ENCODE peak calls at places on chromosomes 2 and 18, in four cellular contexts. B is HepG2, N is H1, P is GM12878. G is an unnamed sample.

GRCh38 chr18:26655614-26656400 is 107.5 kb upstream of the KCTD1 start:
- DNase-seq in B (no peak), N (peak; percentile 78), P (no peak), G (peak; percentile 81)

GRCh38 chr2:17643031-17643615 is 102.6 kb downstream of the VSNL1 start:
- DNase-seq in B (peak; percentile 22), N (peak; percentile 36), P (no peak), G (no peak)

GRCh38 chr2:189144700-189145211 is 34.8 kb downstream of the COL5A2 start:
- DNase-seq in B (no peak), N (no peak), P (no peak), G (no peak)

GRCh38 chr2:675460-675859 is 1.7 kb downstream of the TMEM18 start:
- DNase-seq in B (no peak), N (no peak), P (no peak), G (no peak)

GRCh38 chr2:189698020-189698887 is 23.8 kb downstream of the ANKAR start:
- DNase-seq in B (peak; percentile 67), N (no peak), P (no peak), G (peak; percentile 26)

GRCh38 chr2:167294031-167294774 is 405.9 kb downstream of the XIRP2 start:
- DNase-seq in B (no peak), N (peak; percentile 70), P (no peak), G (peak; percentile 67)

GRCh38 chr2:190615555-190616200 is 33.2 kb upstream of the NAB1 start:
- DNase-seq in B (no peak), N (no peak), P (no peak), G (no peak)

GRCh38 chr18:2846241-2846637 is 567 bp upstream of the EMILIN2 start:
- DNase-seq in B (no peak), N (no peak), P (no peak), G (no peak)

GRCh38 chr2:202165945-202166344 is 72.5 kb downstream of the SUMO1 start:
- DNase-seq in B (no peak), N (no peak), P (no peak), G (no peak)

GRCh38 chr2:36911012-36911411 is 55.3 kb downstream of the STRN start:
- DNase-seq in B (no peak), N (no peak), P (no peak), G (no peak)

GRCh38 chr2:36904636-36905035 is 61.7 kb downstream of the STRN start:
- DNase-seq in B (no peak), N (no peak), P (no peak), G (no peak)

GRCh38 chr2:36902385-36903120 is 63.8 kb downstream of the STRN start:
- DNase-seq in B (no peak), N (no peak), P (no peak), G (no peak)

DNA sequence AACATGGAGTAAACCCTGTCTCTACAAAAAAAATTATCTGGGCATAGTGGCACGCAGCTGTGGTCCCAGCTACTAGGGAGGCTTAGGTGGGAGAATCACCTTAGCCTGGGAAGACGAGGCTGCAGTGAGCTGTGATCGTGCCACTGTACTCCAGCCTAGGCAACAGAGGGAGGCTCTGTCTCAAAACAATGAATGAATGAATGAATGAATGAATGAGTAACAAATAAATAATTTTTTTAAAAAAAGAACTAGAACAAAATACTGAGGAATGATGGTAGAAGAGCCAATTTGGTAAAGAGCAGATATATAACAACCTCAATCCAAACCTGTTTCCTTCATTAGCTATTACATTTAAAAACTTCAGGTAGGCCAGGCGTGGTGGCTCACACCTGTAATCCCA is 60.1 kb downstream of the STRN start:
- DNase-seq in B (no peak), N (no peak), P (no peak), G (no peak)
- TF ChIP-seq TCF12 in B (no peak), N (no peak), P (no peak), G (no peak)

DNA sequence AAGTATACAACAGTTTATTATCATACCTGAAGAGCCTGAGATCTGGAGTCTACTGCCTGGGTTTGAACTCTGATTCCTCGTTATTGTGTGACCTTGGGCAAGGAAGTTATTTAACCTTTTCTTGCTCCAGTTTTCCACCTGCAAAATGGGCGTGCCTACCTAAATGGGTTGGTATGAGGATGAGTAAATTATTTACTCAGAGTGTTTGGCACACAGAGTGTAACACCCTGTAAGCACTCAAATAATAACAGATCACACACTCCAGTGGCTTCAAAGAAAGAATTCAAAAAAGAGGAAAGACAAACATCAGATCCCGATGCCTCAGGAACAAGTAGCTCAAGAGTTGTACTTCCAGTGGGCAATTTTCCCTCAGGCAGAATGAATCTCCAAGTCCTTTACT is 2.4 kb downstream of the SRD5A2 start:
- DNase-seq in B (peak; percentile 35), N (no peak), P (no peak), G (no peak)
- TF ChIP-seq TCF12 in B (no peak), N (no peak), P (no peak), G (no peak)

DNA sequence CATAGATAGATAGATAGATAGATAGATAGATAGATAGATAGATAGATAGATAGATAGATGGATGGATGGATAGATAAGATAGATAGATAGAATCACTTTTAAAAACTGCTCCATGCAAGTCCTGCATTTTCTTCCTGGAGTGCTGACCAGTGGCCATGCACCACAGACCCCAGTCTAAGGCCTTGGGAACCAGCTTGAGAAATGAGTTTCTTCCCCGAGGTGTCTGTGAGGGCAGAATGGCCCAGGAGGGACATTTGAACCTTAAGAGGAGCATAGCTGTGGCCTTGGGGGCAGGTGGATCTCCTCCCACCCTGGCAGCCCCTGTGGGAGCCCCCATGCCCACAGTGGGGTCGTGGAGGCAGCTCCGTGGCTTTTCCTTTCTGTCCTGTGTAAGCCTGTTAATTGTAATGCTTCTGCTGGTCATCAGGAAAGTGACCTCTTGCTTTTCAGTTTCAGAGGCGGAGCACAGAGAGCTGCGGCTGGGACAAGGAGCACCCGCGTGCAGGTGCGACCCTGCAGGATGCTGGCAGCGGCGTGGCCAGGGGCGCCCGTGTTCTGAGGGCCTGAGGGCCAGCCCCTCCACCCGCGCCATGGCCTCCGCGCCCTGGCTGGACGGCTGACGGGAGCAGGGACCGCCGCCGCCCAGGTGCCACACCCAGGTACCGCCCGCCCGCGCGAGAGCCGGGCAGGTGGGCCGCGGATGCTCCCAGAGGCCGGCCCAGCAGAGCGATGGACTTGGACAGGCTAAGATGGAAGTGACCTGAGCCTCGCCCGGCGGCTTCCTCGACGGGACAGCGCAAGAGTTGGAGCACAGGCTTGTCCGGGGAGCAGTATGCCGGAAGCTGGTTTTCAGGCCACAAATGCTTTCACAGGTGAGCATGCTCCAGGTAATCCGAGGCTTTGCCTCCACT is 168.6 kb downstream of the LDLRAD4 start:
- DNase-seq in B (no peak), N (no peak), P (no peak), G (no peak)
- TF ChIP-seq TCF12 in B (no peak), N (no peak), P (no peak), G (no peak)

DNA sequence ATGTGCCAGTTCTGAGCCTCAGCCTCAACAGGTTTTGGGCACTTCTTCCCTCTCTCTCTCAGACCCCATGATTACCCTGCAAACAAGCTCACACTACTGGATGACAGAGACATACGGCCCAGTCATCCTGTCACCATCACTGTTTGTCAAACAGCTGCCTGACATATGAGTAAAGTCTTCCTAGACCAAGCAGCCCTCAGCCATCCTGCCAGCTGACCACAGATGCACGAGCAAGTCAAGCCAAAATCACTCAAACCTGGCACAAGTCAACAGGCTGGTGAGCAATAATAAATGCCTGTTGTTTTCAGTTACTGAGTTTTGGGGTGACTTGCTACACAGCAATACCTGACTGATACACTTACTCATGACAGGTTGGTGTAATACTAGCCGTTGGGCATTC is 75.5 kb upstream of the KLF7 start:
- DNase-seq in B (no peak), N (no peak), P (no peak), G (no peak)
- TF ChIP-seq TCF12 in B (no peak), N (no peak), P (no peak), G (no peak)